ENCODE peak calls at places on chromosomes 7 and 10, in four cellular contexts. One of them, this sample, is unnamed.

GRCh38 chr7:781228-781864 is 50.9 kb upstream of the SUN1 start:
- DNase-seq in HCT116: no peak
- DNase-seq in K562: no peak
- DNase-seq in H1: no peak
- DNase-seq in this sample: no peak

GRCh38 chr10:84193846-84194423 is 402 bp upstream of the CDHR1 start:
- DNase-seq in HCT116: no peak
- DNase-seq in K562: no peak
- DNase-seq in H1: no peak
- DNase-seq in this sample: no peak

GRCh38 chr7:16136896-16137295 is 284.4 kb downstream of the CRPPA start:
- DNase-seq in HCT116: no peak
- DNase-seq in K562: no peak
- DNase-seq in H1: no peak
- DNase-seq in this sample: no peak

GRCh38 chr7:39453743-39454355 is 112.4 kb upstream of the YAE1 start:
- DNase-seq in HCT116: peak
- DNase-seq in K562: peak
- DNase-seq in H1: peak
- DNase-seq in this sample: peak

GRCh38 chr7:47313564-47313963 is 268.3 kb downstream of the TNS3 start:
- DNase-seq in HCT116: no peak
- DNase-seq in K562: no peak
- DNase-seq in H1: no peak
- DNase-seq in this sample: no peak

GRCh38 chr7:151000886-151001495 is 10.2 kb downstream of the NOS3 start:
- DNase-seq in HCT116: no peak
- DNase-seq in K562: no peak
- DNase-seq in H1: no peak
- DNase-seq in this sample: no peak

GRCh38 chr10:122113161-122113944 is 124.4 kb downstream of the TACC2 start:
- DNase-seq in HCT116: peak
- DNase-seq in K562: peak
- DNase-seq in H1: no peak
- DNase-seq in this sample: peak

GRCh38 chr7:97499204-97499603 is 232.7 kb upstream of the TAC1 start:
- DNase-seq in HCT116: peak
- DNase-seq in K562: peak
- DNase-seq in H1: peak
- DNase-seq in this sample: peak

GRCh38 chr10:104327745-104328635 is 10.3 kb downstream of the ITPRIP start:
- DNase-seq in HCT116: no peak
- DNase-seq in K562: no peak
- DNase-seq in H1: no peak
- DNase-seq in this sample: peak

GRCh38 chr10:90579602-90580242 is 278.1 kb downstream of the HTR7 start:
- DNase-seq in HCT116: peak
- DNase-seq in K562: no peak
- DNase-seq in H1: peak
- DNase-seq in this sample: peak

GRCh38 chr10:84510121-84510520 is 181.7 kb downstream of the CCSER2 start:
- DNase-seq in HCT116: no peak
- DNase-seq in K562: no peak
- DNase-seq in H1: no peak
- DNase-seq in this sample: no peak

GRCh38 chr7:13829914-13830603 is 159.4 kb downstream of the ETV1 start:
- DNase-seq in HCT116: no peak
- DNase-seq in K562: no peak
- DNase-seq in H1: no peak
- DNase-seq in this sample: no peak

GRCh38 chr7:42972703-42973500 is 40.7 kb downstream of the MRPL32 start:
- DNase-seq in HCT116: no peak
- DNase-seq in K562: peak
- DNase-seq in H1: no peak
- DNase-seq in this sample: peak

GRCh38 chr10:24415455-24416169 is 206.7 kb downstream of the KIAA1217 start:
- DNase-seq in HCT116: no peak
- DNase-seq in K562: no peak
- DNase-seq in H1: no peak
- DNase-seq in this sample: no peak

GRCh38 chr7:94394058-94394398 is 667 bp upstream of the COL1A2 start:
- DNase-seq in HCT116: no peak
- DNase-seq in K562: no peak
- DNase-seq in H1: no peak
- DNase-seq in this sample: no peak

GRCh38 chr10:47261121-47261520 is 38.9 kb upstream of the GDF10 start:
- DNase-seq in HCT116: no peak
- DNase-seq in K562: no peak
- DNase-seq in H1: no peak
- DNase-seq in this sample: no peak

GRCh38 chr10:47258921-47259320 is 41.1 kb upstream of the GDF10 start:
- DNase-seq in HCT116: no peak
- DNase-seq in K562: no peak
- DNase-seq in H1: no peak
- DNase-seq in this sample: no peak

GRCh38 chr10:47257396-47258120 is 42.4 kb upstream of the GDF10 start:
- DNase-seq in HCT116: no peak
- DNase-seq in K562: no peak
- DNase-seq in H1: no peak
- DNase-seq in this sample: no peak

GRCh38 chr10:47260505-47261111 is 39.4 kb upstream of the GDF10 start:
- DNase-seq in HCT116: no peak
- DNase-seq in K562: no peak
- DNase-seq in H1: no peak
- DNase-seq in this sample: no peak

GRCh38 chr10:47259521-47259920 is 40.5 kb upstream of the GDF10 start:
- DNase-seq in HCT116: no peak
- DNase-seq in K562: no peak
- DNase-seq in H1: no peak
- DNase-seq in this sample: no peak
- TF ChIP-seq FOSL1 in HCT116: no peak
- TF ChIP-seq FOSL1 in K562: no peak
- TF ChIP-seq FOSL1 in H1: no peak
- TF ChIP-seq FOSL1 in this sample: no peak

GRCh38 chr7:72544486-72544885 is 132.3 kb upstream of the CALN1 start:
- DNase-seq in HCT116: no peak
- DNase-seq in K562: no peak
- DNase-seq in H1: no peak
- DNase-seq in this sample: no peak
- TF ChIP-seq FOSL1 in HCT116: no peak
- TF ChIP-seq FOSL1 in K562: no peak
- TF ChIP-seq FOSL1 in H1: no peak
- TF ChIP-seq FOSL1 in this sample: no peak

GRCh38 chr10:92695679-92696605 is 6.2 kb downstream of the HHEX start:
- DNase-seq in HCT116: no peak
- DNase-seq in K562: peak
- DNase-seq in H1: no peak
- DNase-seq in this sample: no peak
- TF ChIP-seq FOSL1 in HCT116: no peak
- TF ChIP-seq FOSL1 in K562: peak
- TF ChIP-seq FOSL1 in H1: no peak
- TF ChIP-seq FOSL1 in this sample: no peak

GRCh38 chr7:85699482-85699881 is 512.6 kb upstream of the SEMA3D start:
- DNase-seq in HCT116: no peak
- DNase-seq in K562: no peak
- DNase-seq in H1: no peak
- DNase-seq in this sample: no peak

GRCh38 chr7:85693326-85693725 is 506.5 kb upstream of the SEMA3D start:
- DNase-seq in HCT116: no peak
- DNase-seq in K562: no peak
- DNase-seq in H1: no peak
- DNase-seq in this sample: no peak

DNA sequence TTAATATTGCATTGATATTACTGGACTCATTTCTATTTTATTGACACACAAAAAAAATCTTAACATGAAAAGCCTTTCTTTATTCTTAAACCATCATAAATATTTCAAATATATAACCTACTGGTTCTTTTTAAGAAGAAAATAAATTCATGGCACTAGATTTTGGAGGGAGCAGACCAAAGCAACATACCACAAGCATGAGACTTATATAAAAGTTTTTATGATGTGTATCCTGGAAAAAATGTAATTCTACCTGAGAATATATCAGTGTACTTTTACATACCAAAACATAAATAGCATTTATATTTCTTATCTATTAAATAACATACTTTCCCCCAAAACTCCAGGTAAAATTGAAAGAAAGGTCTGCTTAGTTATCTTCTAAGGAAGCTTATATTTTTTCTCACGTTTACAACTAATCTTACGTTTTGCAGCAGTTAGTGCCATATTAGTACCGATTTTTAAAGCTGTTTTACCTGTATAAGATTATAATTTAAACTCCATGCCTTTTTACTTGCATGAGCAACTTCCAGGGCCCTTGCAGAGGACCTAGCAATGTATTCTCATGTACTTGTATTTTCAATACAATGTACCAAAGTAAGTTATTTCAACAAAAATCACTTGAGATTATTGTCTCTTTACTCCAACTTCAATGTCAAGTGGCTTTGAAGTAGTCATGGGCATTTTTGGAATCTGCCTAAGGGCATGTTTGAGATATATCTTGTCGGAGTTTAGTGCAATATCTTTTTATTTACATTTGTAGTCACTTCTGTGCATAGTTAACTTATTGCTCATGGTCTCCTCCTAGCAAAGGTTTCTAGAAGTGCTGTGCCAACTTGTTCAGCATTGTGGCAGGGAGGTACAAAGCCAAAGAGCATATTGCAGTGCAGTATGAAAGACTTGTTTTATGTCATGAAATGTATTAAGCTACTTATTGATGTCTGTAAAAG is 508.5 kb upstream of the SEMA3D start:
- DNase-seq in HCT116: no peak
- DNase-seq in K562: no peak
- DNase-seq in H1: no peak
- DNase-seq in this sample: no peak
- TF ChIP-seq FOSL1 in HCT116: no peak
- TF ChIP-seq FOSL1 in K562: no peak
- TF ChIP-seq FOSL1 in H1: no peak
- TF ChIP-seq FOSL1 in this sample: no peak

GRCh38 chr10:105691811-105692210 is 1050.7 kb downstream of the SORCS3 start:
- DNase-seq in HCT116: peak
- DNase-seq in K562: no peak
- DNase-seq in H1: no peak
- DNase-seq in this sample: no peak
- TF ChIP-seq FOSL1 in HCT116: no peak
- TF ChIP-seq FOSL1 in K562: no peak
- TF ChIP-seq FOSL1 in H1: no peak
- TF ChIP-seq FOSL1 in this sample: no peak

DNA sequence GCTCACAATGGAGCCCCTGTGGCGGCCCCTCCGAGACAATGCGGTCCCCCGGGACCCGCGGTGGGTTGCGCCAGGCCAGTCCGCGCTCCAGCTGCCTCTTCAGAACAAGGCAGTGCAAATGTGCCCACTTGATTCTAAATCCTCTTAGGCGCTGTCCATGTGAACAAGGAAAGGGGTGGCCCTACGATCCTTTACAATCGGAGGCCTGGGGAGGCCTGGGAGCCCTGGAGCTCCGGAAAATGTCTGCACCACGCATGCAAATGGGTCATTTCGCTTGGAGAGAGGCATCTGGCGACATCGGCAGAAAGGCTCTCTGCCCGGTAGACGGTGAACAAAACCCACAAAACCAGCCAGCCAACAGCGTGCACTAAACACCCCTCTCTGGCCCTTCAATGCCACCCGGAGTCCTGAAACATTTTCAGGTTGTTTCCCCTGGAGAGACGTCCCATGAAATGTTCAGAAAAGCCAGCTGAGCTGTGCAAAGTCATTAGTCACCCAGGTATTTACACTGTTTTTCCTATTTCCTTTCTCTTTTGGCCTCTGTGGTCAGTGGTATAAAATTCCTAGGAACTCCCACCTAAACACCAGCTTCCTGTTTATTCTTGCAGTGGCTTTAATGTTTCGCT is 102.8 kb upstream of the ZNF438 start:
- DNase-seq in HCT116: no peak
- DNase-seq in K562: no peak
- DNase-seq in H1: no peak
- DNase-seq in this sample: peak
- TF ChIP-seq FOSL1 in HCT116: no peak
- TF ChIP-seq FOSL1 in K562: no peak
- TF ChIP-seq FOSL1 in H1: no peak
- TF ChIP-seq FOSL1 in this sample: no peak

GRCh38 chr10:126268104-126268900 is 120.0 kb downstream of the ADAM12 start:
- DNase-seq in HCT116: no peak
- DNase-seq in K562: no peak
- DNase-seq in H1: no peak
- DNase-seq in this sample: no peak

GRCh38 chr10:126264089-126265018 is 123.9 kb downstream of the ADAM12 start:
- DNase-seq in HCT116: no peak
- DNase-seq in K562: no peak
- DNase-seq in H1: no peak
- DNase-seq in this sample: no peak

GRCh38 chr10:126272526-126272925 is 115.8 kb downstream of the ADAM12 start:
- DNase-seq in HCT116: no peak
- DNase-seq in K562: no peak
- DNase-seq in H1: no peak
- DNase-seq in this sample: no peak

DNA sequence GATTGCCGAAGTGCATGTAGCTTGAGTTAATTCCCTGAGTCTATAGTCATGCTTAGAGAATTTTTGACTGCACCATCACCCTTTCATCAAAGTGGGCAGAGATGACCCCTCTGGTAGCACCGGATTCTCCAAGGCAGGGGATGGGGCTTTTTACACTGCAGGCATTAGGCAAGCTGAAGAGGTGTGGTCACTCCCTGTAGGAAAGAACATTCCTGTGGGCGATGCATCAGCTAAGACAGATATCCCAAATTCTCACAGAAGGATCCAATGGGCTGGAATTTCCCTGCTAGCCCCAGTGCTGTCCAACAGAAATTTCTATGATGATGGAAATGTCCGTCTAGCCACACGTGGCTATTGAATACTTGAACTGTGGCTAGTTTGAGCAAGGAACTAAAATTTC is 118.2 kb downstream of the ADAM12 start:
- DNase-seq in HCT116: no peak
- DNase-seq in K562: no peak
- DNase-seq in H1: no peak
- DNase-seq in this sample: no peak
- TF ChIP-seq FOSL1 in HCT116: no peak
- TF ChIP-seq FOSL1 in K562: no peak
- TF ChIP-seq FOSL1 in H1: no peak
- TF ChIP-seq FOSL1 in this sample: no peak

DNA sequence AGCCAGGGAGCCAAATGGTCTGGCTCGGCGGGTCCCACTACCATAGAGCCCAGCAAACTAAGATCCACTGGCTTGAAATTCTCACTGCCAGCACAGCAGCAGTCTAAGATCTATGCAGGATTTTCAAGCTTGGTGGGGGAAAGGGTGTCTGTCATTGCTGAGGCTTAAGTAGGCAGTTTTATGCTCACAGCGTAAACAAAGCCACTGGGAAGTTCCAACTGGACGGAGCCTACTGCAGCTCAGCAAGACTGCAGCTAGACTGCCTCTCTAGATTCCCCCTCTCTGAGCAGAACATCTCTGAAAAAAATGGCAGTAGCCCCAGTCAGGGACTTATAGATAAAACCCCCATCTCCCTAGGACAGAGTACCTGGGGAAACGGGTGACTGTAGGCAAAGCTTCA is 277.6 kb upstream of the PHF14 start:
- DNase-seq in HCT116: no peak
- DNase-seq in K562: no peak
- DNase-seq in H1: no peak
- DNase-seq in this sample: no peak
- TF ChIP-seq FOSL1 in HCT116: no peak
- TF ChIP-seq FOSL1 in K562: no peak
- TF ChIP-seq FOSL1 in H1: no peak
- TF ChIP-seq FOSL1 in this sample: no peak

GRCh38 chr10:133021963-133022783 is 65.6 kb upstream of the ADGRA1 start:
- DNase-seq in HCT116: no peak
- DNase-seq in K562: no peak
- DNase-seq in H1: no peak
- DNase-seq in this sample: no peak
- TF ChIP-seq FOSL1 in HCT116: no peak
- TF ChIP-seq FOSL1 in K562: no peak
- TF ChIP-seq FOSL1 in H1: no peak
- TF ChIP-seq FOSL1 in this sample: no peak